ENCODE peak calls at places on chromosomes 3 and 15, in seven cellular contexts. One of them, this sample, is unnamed.

GRCh38 chr3:42515976-42516375 is 13.5 kb downstream of the VIPR1 start:
- DNase-seq in WERI-Rb-1: no peak
- DNase-seq in cardiac muscle cell: no peak
- DNase-seq in tibial artery: no peak
- DNase-seq in GM12865: no peak
- DNase-seq in dorsolateral prefrontal cortex: no peak
- DNase-seq in MM.1S: no peak
- DNase-seq in this sample: no peak

GRCh38 chr3:189142527-189142926 is 29.2 kb upstream of the TPRG1 start:
- DNase-seq in cardiac muscle cell: no peak
- DNase-seq in dorsolateral prefrontal cortex: no peak
- DNase-seq in WERI-Rb-1: no peak
- DNase-seq in tibial artery: no peak
- DNase-seq in MM.1S: no peak
- DNase-seq in GM12865: no peak
- DNase-seq in this sample: no peak

GRCh38 chr15:94119923-94120775 is 111.2 kb upstream of the MCTP2 start:
- DNase-seq in GM12865: peak
- DNase-seq in tibial artery: peak
- DNase-seq in MM.1S: peak
- DNase-seq in cardiac muscle cell: peak
- DNase-seq in WERI-Rb-1: peak
- DNase-seq in dorsolateral prefrontal cortex: no peak
- DNase-seq in this sample: peak

GRCh38 chr3:50436063-50436674 is 67.3 kb downstream of the CACNA2D2 start:
- DNase-seq in GM12865: peak
- DNase-seq in MM.1S: peak
- DNase-seq in tibial artery: no peak
- DNase-seq in WERI-Rb-1: peak
- DNase-seq in cardiac muscle cell: peak
- DNase-seq in dorsolateral prefrontal cortex: no peak
- DNase-seq in this sample: no peak

GRCh38 chr3:149376728-149377407 is 581 bp downstream of the TM4SF1 start:
- DNase-seq in MM.1S: no peak
- DNase-seq in WERI-Rb-1: no peak
- DNase-seq in dorsolateral prefrontal cortex: no peak
- DNase-seq in tibial artery: no peak
- DNase-seq in cardiac muscle cell: no peak
- DNase-seq in GM12865: no peak
- DNase-seq in this sample: no peak

GRCh38 chr3:136332776-136333175 is 82.6 kb downstream of the PCCB start:
- DNase-seq in MM.1S: no peak
- DNase-seq in cardiac muscle cell: no peak
- DNase-seq in tibial artery: no peak
- DNase-seq in dorsolateral prefrontal cortex: no peak
- DNase-seq in GM12865: no peak
- DNase-seq in WERI-Rb-1: no peak
- DNase-seq in this sample: no peak

GRCh38 chr3:128933922-128934253 is 54.5 kb downstream of the ACAD9 start:
- DNase-seq in GM12865: no peak
- DNase-seq in tibial artery: no peak
- DNase-seq in cardiac muscle cell: no peak
- DNase-seq in MM.1S: no peak
- DNase-seq in WERI-Rb-1: peak
- DNase-seq in dorsolateral prefrontal cortex: no peak
- DNase-seq in this sample: no peak

GRCh38 chr3:40243056-40243455 is 66.5 kb upstream of the EIF1B start:
- DNase-seq in GM12865: no peak
- DNase-seq in cardiac muscle cell: no peak
- DNase-seq in tibial artery: no peak
- DNase-seq in MM.1S: no peak
- DNase-seq in WERI-Rb-1: no peak
- DNase-seq in dorsolateral prefrontal cortex: no peak
- DNase-seq in this sample: no peak

GRCh38 chr15:64740361-64741170 is 34.8 kb downstream of the RBPMS2 start:
- DNase-seq in WERI-Rb-1: peak
- DNase-seq in dorsolateral prefrontal cortex: no peak
- DNase-seq in cardiac muscle cell: no peak
- DNase-seq in GM12865: peak
- DNase-seq in MM.1S: peak
- DNase-seq in tibial artery: peak
- DNase-seq in this sample: no peak

GRCh38 chr15:75455982-75456531 is 4.6 kb upstream of the SIN3A start:
- DNase-seq in MM.1S: peak
- DNase-seq in tibial artery: peak
- DNase-seq in cardiac muscle cell: peak
- DNase-seq in GM12865: peak
- DNase-seq in WERI-Rb-1: no peak
- DNase-seq in dorsolateral prefrontal cortex: peak
- DNase-seq in this sample: no peak

GRCh38 chr3:25043181-25043580 is 384.9 kb upstream of the RARB start:
- DNase-seq in tibial artery: no peak
- DNase-seq in WERI-Rb-1: no peak
- DNase-seq in GM12865: no peak
- DNase-seq in cardiac muscle cell: no peak
- DNase-seq in dorsolateral prefrontal cortex: no peak
- DNase-seq in MM.1S: no peak
- DNase-seq in this sample: no peak

GRCh38 chr3:38722760-38723568 is 73.5 kb upstream of the SCN5A start:
- DNase-seq in MM.1S: no peak
- DNase-seq in GM12865: no peak
- DNase-seq in cardiac muscle cell: no peak
- DNase-seq in dorsolateral prefrontal cortex: no peak
- DNase-seq in tibial artery: no peak
- DNase-seq in WERI-Rb-1: no peak
- DNase-seq in this sample: no peak

GRCh38 chr3:177146646-177147045 is 50.6 kb downstream of the TBL1XR1 start:
- DNase-seq in dorsolateral prefrontal cortex: no peak
- DNase-seq in MM.1S: peak
- DNase-seq in tibial artery: no peak
- DNase-seq in GM12865: no peak
- DNase-seq in WERI-Rb-1: no peak
- DNase-seq in cardiac muscle cell: no peak
- DNase-seq in this sample: no peak

GRCh38 chr3:182935803-182936202 is 44.5 kb downstream of the DCUN1D1 start:
- DNase-seq in MM.1S: no peak
- DNase-seq in cardiac muscle cell: no peak
- DNase-seq in dorsolateral prefrontal cortex: no peak
- DNase-seq in WERI-Rb-1: no peak
- DNase-seq in tibial artery: no peak
- DNase-seq in GM12865: no peak
- DNase-seq in this sample: no peak

GRCh38 chr3:46670000-46670890 is 23.2 kb downstream of the ALS2CL start:
- DNase-seq in MM.1S: no peak
- DNase-seq in tibial artery: peak
- DNase-seq in dorsolateral prefrontal cortex: no peak
- DNase-seq in WERI-Rb-1: peak
- DNase-seq in GM12865: no peak
- DNase-seq in cardiac muscle cell: no peak
- DNase-seq in this sample: no peak

GRCh38 chr3:27216955-27217552 is 152.1 kb downstream of the NEK10 start:
- DNase-seq in WERI-Rb-1: no peak
- DNase-seq in cardiac muscle cell: no peak
- DNase-seq in MM.1S: no peak
- DNase-seq in tibial artery: no peak
- DNase-seq in dorsolateral prefrontal cortex: no peak
- DNase-seq in GM12865: no peak
- DNase-seq in this sample: no peak

GRCh38 chr3:149448331-149448831 is 26.1 kb upstream of the TM4SF4 start:
- DNase-seq in dorsolateral prefrontal cortex: no peak
- DNase-seq in WERI-Rb-1: no peak
- DNase-seq in GM12865: no peak
- DNase-seq in MM.1S: no peak
- DNase-seq in tibial artery: no peak
- DNase-seq in cardiac muscle cell: no peak
- DNase-seq in this sample: no peak

GRCh38 chr3:178777718-178778411 is 241.6 kb downstream of the KCNMB2 start:
- DNase-seq in WERI-Rb-1: no peak
- DNase-seq in MM.1S: no peak
- DNase-seq in GM12865: peak
- DNase-seq in dorsolateral prefrontal cortex: no peak
- DNase-seq in tibial artery: no peak
- DNase-seq in cardiac muscle cell: no peak
- DNase-seq in this sample: no peak

GRCh38 chr3:147393261-147393964 is 12.9 kb downstream of the ZIC4 start:
- DNase-seq in GM12865: no peak
- DNase-seq in tibial artery: no peak
- DNase-seq in MM.1S: no peak
- DNase-seq in cardiac muscle cell: peak
- DNase-seq in WERI-Rb-1: peak
- DNase-seq in dorsolateral prefrontal cortex: peak
- DNase-seq in this sample: no peak

GRCh38 chr15:58393196-58393790 is 38.5 kb upstream of the LIPC start:
- DNase-seq in MM.1S: no peak
- DNase-seq in tibial artery: no peak
- DNase-seq in dorsolateral prefrontal cortex: no peak
- DNase-seq in cardiac muscle cell: no peak
- DNase-seq in WERI-Rb-1: no peak
- DNase-seq in GM12865: no peak
- DNase-seq in this sample: no peak

GRCh38 chr15:40266828-40267304 is 16.0 kb downstream of the ANKRD63 start:
- DNase-seq in tibial artery: no peak
- DNase-seq in MM.1S: no peak
- DNase-seq in GM12865: no peak
- DNase-seq in dorsolateral prefrontal cortex: no peak
- DNase-seq in WERI-Rb-1: no peak
- DNase-seq in cardiac muscle cell: no peak
- DNase-seq in this sample: no peak

GRCh38 chr3:160567774-160568173 is 2.4 kb upstream of the KPNA4 start:
- DNase-seq in MM.1S: no peak
- DNase-seq in cardiac muscle cell: no peak
- DNase-seq in GM12865: no peak
- DNase-seq in dorsolateral prefrontal cortex: no peak
- DNase-seq in tibial artery: no peak
- DNase-seq in WERI-Rb-1: no peak
- DNase-seq in this sample: no peak

GRCh38 chr3:160568989-160569388 is 3.6 kb upstream of the KPNA4 start:
- DNase-seq in tibial artery: no peak
- DNase-seq in MM.1S: no peak
- DNase-seq in dorsolateral prefrontal cortex: no peak
- DNase-seq in GM12865: no peak
- DNase-seq in cardiac muscle cell: no peak
- DNase-seq in WERI-Rb-1: no peak
- DNase-seq in this sample: no peak

GRCh38 chr3:160565442-160566403 is at the start of gene KPNA4:
- DNase-seq in dorsolateral prefrontal cortex: peak
- DNase-seq in MM.1S: peak
- DNase-seq in cardiac muscle cell: peak
- DNase-seq in GM12865: peak
- DNase-seq in tibial artery: peak
- DNase-seq in WERI-Rb-1: peak
- DNase-seq in this sample: peak

GRCh38 chr3:160566499-160566898 is 1.1 kb upstream of the KPNA4 start:
- DNase-seq in cardiac muscle cell: no peak
- DNase-seq in WERI-Rb-1: no peak
- DNase-seq in MM.1S: no peak
- DNase-seq in GM12865: no peak
- DNase-seq in tibial artery: no peak
- DNase-seq in dorsolateral prefrontal cortex: no peak
- DNase-seq in this sample: no peak

GRCh38 chr3:160569874-160570273 is 4.5 kb upstream of the KPNA4 start:
- DNase-seq in MM.1S: no peak
- DNase-seq in cardiac muscle cell: no peak
- DNase-seq in dorsolateral prefrontal cortex: no peak
- DNase-seq in tibial artery: no peak
- DNase-seq in GM12865: no peak
- DNase-seq in WERI-Rb-1: no peak
- DNase-seq in this sample: no peak
- TF ChIP-seq CTCF in MM.1S: no peak
- TF ChIP-seq CTCF in cardiac muscle cell: no peak
- TF ChIP-seq CTCF in dorsolateral prefrontal cortex: no peak
- TF ChIP-seq CTCF in tibial artery: no peak
- TF ChIP-seq CTCF in GM12865: no peak
- TF ChIP-seq CTCF in WERI-Rb-1: no peak
- TF ChIP-seq CTCF in this sample: no peak

GRCh38 chr15:80208758-80209734 is 43.0 kb downstream of the CTXND1 start:
- DNase-seq in dorsolateral prefrontal cortex: no peak
- DNase-seq in WERI-Rb-1: peak
- DNase-seq in tibial artery: no peak
- DNase-seq in cardiac muscle cell: no peak
- DNase-seq in GM12865: no peak
- DNase-seq in MM.1S: no peak
- DNase-seq in this sample: no peak
- H3K4me3 ChIP-seq in dorsolateral prefrontal cortex: no peak
- H3K4me3 ChIP-seq in WERI-Rb-1: no peak
- H3K4me3 ChIP-seq in tibial artery: no peak
- H3K4me3 ChIP-seq in cardiac muscle cell: no peak
- H3K4me3 ChIP-seq in GM12865: no peak
- H3K4me3 ChIP-seq in MM.1S: no peak
- H3K4me3 ChIP-seq in this sample: no peak

GRCh38 chr3:141875893-141876380 is 506 bp upstream of the ATP1B3 start:
- DNase-seq in cardiac muscle cell: peak
- DNase-seq in WERI-Rb-1: peak
- DNase-seq in tibial artery: peak
- DNase-seq in dorsolateral prefrontal cortex: peak
- DNase-seq in GM12865: no peak
- DNase-seq in MM.1S: no peak
- DNase-seq in this sample: no peak
- TF ChIP-seq CTCF in cardiac muscle cell: no peak
- TF ChIP-seq CTCF in WERI-Rb-1: no peak
- TF ChIP-seq CTCF in tibial artery: no peak
- TF ChIP-seq CTCF in dorsolateral prefrontal cortex: no peak
- TF ChIP-seq CTCF in GM12865: no peak
- TF ChIP-seq CTCF in MM.1S: no peak
- TF ChIP-seq CTCF in this sample: no peak

GRCh38 chr3:185754920-185755319 is 69.9 kb downstream of the IGF2BP2 start:
- DNase-seq in tibial artery: no peak
- DNase-seq in cardiac muscle cell: no peak
- DNase-seq in dorsolateral prefrontal cortex: no peak
- DNase-seq in WERI-Rb-1: no peak
- DNase-seq in GM12865: no peak
- DNase-seq in MM.1S: no peak
- DNase-seq in this sample: no peak
- H3K4me3 ChIP-seq in tibial artery: no peak
- H3K4me3 ChIP-seq in cardiac muscle cell: no peak
- H3K4me3 ChIP-seq in dorsolateral prefrontal cortex: no peak
- H3K4me3 ChIP-seq in WERI-Rb-1: no peak
- H3K4me3 ChIP-seq in GM12865: no peak
- H3K4me3 ChIP-seq in MM.1S: no peak
- H3K4me3 ChIP-seq in this sample: no peak

This sample was measured in GM12864.